ENCODE peak calls at places on chromosomes 6 and 20, in five cellular contexts. A is sigmoid colon, Y is ovary, O is heart left ventricle, R is aorta. C is an unnamed sample. For H3K4me1, the result is how much of the 10 kb centered on the place peaks cover.

GRCh38 chr20:41905186-41905585 is 287.0 kb upstream of the CHD6 start:
- DNase-seq in Y (no peak), A (no peak), R (no peak), O (no peak), C (no peak)

GRCh38 chr6:47669684-47670515 is 28.5 kb upstream of the ADGRF4 start:
- DNase-seq in R (no peak), Y (no peak), O (no peak), A (no peak), C (no peak)

GRCh38 chr6:159466934-159467333 is 226.1 kb downstream of the SOD2 start:
- DNase-seq in O (no peak), A (no peak), Y (no peak), R (no peak), C (no peak)

GRCh38 chr20:17226410-17227198 is at the start of gene PCSK2:
- DNase-seq in A (peak), R (peak), O (peak), Y (peak), C (peak)

GRCh38 chr6:73017473-73017872 is 207.8 kb downstream of the KHDC1L start:
- DNase-seq in A (no peak), R (no peak), O (no peak), Y (no peak), C (no peak)

GRCh38 chr6:4084444-4085328 is 5.7 kb upstream of the FAM217A start:
- DNase-seq in O (no peak), R (no peak), A (no peak), Y (no peak), C (no peak)

GRCh38 chr6:88855521-88856152 is 107.8 kb downstream of the RNGTT start:
- DNase-seq in R (no peak), A (no peak), Y (no peak), O (no peak), C (no peak)

GRCh38 chr6:140811642-140812041 is 1321.1 kb upstream of the GJE1 start:
- DNase-seq in A (no peak), Y (no peak), O (no peak), R (no peak), C (no peak)

GRCh38 chr6:136921521-136921935 is 573 bp upstream of the SLC35D3 start:
- DNase-seq in R (peak), Y (peak), A (no peak), O (peak), C (no peak)

GRCh38 chr20:5067877-5068276 is 51.9 kb downstream of the PCNA start:
- DNase-seq in O (no peak), A (no peak), R (no peak), Y (no peak), C (no peak)

GRCh38 chr6:135995160-135995898 is 143.8 kb downstream of the PDE7B start:
- DNase-seq in Y (no peak), O (no peak), A (no peak), R (no peak), C (no peak)

GRCh38 chr6:75759207-75759606 is 10.2 kb downstream of the MYO6 start:
- DNase-seq in R (no peak), O (no peak), A (no peak), Y (no peak), C (no peak)

GRCh38 chr20:2873747-2874041 is 413 bp downstream of the PTPRA start:
- DNase-seq in Y (no peak), R (peak), O (peak), A (no peak), C (peak)

GRCh38 chr20:20463933-20464374 is 96.0 kb downstream of the INSM1 start:
- DNase-seq in A (no peak), Y (no peak), O (no peak), R (no peak), C (no peak)

GRCh38 chr6:87151786-87152527 is 3.4 kb upstream of the ZNF292 start:
- DNase-seq in A (peak), Y (peak), O (peak), R (peak), C (peak)

GRCh38 chr6:10217111-10217510 is 197.8 kb downstream of the TFAP2A start:
- DNase-seq in A (no peak), O (no peak), Y (no peak), R (no peak), C (no peak)

GRCh38 chr6:17394192-17394611 is 807 bp downstream of the CAP2 start:
- DNase-seq in R (peak), O (no peak), Y (peak), A (peak), C (peak)

GRCh38 chr6:110476046-110476849 is at the start of gene SLC22A16:
- DNase-seq in Y (peak), R (no peak), O (peak), A (no peak), C (no peak)

GRCh38 chr6:48979085-48979484 is 484.0 kb downstream of the MMUT start:
- DNase-seq in O (no peak), A (no peak), R (no peak), Y (no peak), C (no peak)

GRCh38 chr6:43303751-43304331 is 4.8 kb downstream of the CRIP3 start:
- DNase-seq in R (no peak), Y (no peak), A (no peak), O (no peak), C (no peak)

GRCh38 chr20:32963176-32963575 is 41.1 kb downstream of the SUN5 start:
- DNase-seq in R (peak), A (peak), Y (no peak), O (no peak), C (peak)

GRCh38 chr6:45479834-45480696 is 102.3 kb upstream of the SUPT3H start:
- DNase-seq in R (no peak), Y (no peak), A (no peak), O (no peak), C (no peak)

GRCh38 chr6:144675231-144675861 is 390.2 kb downstream of the UTRN start:
- DNase-seq in Y (no peak), O (no peak), R (no peak), A (no peak), C (peak)

GRCh38 chr6:142680308-142680707 is 264.7 kb downstream of the HIVEP2 start:
- DNase-seq in A (no peak), O (no peak), Y (no peak), R (peak), C (no peak)

GRCh38 chr6:22906091-22906549 is 336.8 kb downstream of the HDGFL1 start:
- DNase-seq in O (no peak), Y (no peak), R (no peak), A (no peak), C (no peak)

GRCh38 chr6:79686698-79687309 is 55.7 kb downstream of the SH3BGRL2 start:
- DNase-seq in A (no peak), Y (no peak), R (no peak), O (no peak), C (peak)

DNA sequence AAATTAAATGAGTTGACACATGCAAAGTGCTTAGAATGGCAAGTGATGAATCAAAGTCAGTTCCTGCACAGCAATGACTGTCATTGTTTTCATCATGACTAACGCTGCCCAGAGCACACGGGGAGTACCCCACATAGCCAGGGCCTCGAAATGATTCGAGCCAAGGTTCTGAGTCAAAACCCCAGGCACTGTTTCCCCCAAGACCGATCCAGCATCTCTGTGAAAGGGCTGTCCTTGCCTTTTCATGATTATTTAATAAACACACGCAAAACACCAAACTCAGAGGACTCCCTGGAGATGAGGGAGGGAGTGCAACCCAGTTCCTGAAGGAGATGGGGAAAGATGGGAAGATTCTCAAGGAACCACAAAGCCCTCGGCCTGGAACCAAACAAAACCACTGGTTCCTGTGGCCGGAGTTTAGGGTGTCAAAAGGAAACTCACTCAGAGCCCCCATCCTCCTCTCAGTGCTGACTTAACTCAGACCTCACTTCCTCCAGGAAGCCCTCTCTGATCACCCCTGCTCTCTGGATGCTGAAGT is 3.8 kb downstream of the PREX1 start:
- DNase-seq in O (no peak), A (no peak), R (peak), Y (no peak), C (no peak)
- H3K4me3 ChIP-seq in O (no peak), A (peak), R (no peak), Y (no peak), C (no peak)

GRCh38 chr6:108690326-108691000 is 129.7 kb downstream of the FOXO3 start:
- DNase-seq in O (no peak), A (no peak), R (no peak), Y (no peak), C (no peak)
- H3K4me1 ChIP-seq in O (under half), A (under half), R (under half), Y (under half), C (under half)

GRCh38 chr6:149483302-149483701 is 1.5 kb downstream of the ZC3H12D start:
- DNase-seq in O (no peak), Y (no peak), A (no peak), R (no peak), C (no peak)

GRCh38 chr6:149478631-149479314 is 6.0 kb downstream of the ZC3H12D start:
- DNase-seq in Y (no peak), A (no peak), O (no peak), R (no peak), C (no peak)

GRCh38 chr6:149482542-149483261 is 2.1 kb downstream of the ZC3H12D start:
- DNase-seq in A (no peak), R (no peak), O (no peak), Y (no peak), C (no peak)

GRCh38 chr6:149477544-149477943 is 7.3 kb downstream of the ZC3H12D start:
- DNase-seq in R (no peak), Y (no peak), A (peak), O (no peak), C (no peak)

DNA sequence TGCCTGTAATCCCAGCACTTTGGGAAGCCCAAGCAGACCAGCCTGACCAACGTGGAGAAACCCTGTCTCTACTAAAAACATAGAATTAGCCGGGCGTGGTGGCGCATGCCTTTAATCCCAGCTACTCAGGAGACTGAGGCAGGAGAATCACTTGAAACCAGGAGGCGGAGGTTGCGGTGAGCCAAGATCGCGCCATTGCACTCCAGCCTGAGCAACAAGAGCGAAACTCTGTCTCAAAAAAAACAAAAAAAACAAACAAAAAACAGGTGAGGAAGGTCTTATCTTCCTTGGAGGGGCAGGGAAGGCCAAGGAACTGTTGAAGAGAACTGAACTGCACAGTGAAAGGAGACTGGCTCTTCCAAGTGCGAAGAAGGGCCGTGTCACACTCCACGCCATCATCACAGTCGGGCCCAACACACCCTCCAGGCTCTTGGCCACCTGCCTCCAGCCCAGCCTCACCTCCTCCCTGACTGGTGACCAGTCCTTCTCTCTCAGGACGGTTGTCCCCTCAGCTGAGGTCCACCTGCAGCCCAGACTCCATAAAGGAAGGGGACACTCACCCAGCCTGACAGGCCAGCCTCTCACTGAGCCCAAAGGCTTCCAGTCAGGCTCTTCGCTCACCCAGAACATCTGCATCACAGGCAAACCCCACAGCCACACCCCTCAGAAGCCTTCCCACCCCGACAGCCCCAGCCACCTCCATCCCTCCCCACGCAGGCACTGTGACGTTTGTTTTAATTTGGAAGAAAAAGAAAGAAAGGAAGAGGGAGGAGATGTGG is 4.1 kb downstream of the ZC3H12D start:
- DNase-seq in R (no peak), O (no peak), Y (no peak), A (no peak), C (no peak)
- H3K4me3 ChIP-seq in R (no peak), O (no peak), Y (no peak), A (no peak), C (no peak)

GRCh38 chr6:1231941-1232340 is 80.0 kb upstream of the FOXQ1 start:
- DNase-seq in Y (no peak), A (no peak), R (no peak), O (no peak), C (no peak)

GRCh38 chr6:1232578-1232977 is 79.3 kb upstream of the FOXQ1 start:
- DNase-seq in Y (no peak), A (no peak), O (no peak), R (no peak), C (no peak)

GRCh38 chr6:1229808-1230207 is 82.1 kb upstream of the FOXQ1 start:
- DNase-seq in Y (no peak), R (no peak), O (no peak), A (no peak), C (no peak)

GRCh38 chr6:1230281-1230680 is 81.6 kb upstream of the FOXQ1 start:
- DNase-seq in A (no peak), Y (no peak), R (no peak), O (no peak), C (no peak)

GRCh38 chr6:1230689-1231605 is 81.0 kb upstream of the FOXQ1 start:
- DNase-seq in R (no peak), Y (no peak), A (no peak), O (no peak), C (no peak)
- H3K4me1 ChIP-seq in R (under half), Y (under half), A (under half), O (under half), C (under half)

DNA sequence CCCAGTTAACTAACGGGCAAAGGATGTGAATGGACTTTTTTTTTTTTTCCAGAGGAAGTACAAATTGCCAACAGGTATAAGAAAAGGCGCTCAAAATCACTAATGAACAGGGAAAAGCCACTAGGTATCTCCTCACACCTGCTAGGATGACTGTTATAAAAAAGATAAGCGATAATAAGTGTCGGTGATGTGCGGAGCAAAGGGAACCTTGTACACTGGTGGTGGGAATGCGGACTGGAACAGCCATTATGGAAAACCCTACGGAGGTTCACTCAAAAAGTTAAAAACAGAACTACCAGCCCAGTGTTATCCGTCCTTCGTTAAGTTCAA is 787 bp upstream of the RAB32 start:
- DNase-seq in A (no peak), O (no peak), R (no peak), Y (no peak), C (no peak)
- H3K4me3 ChIP-seq in A (peak), O (peak), R (peak), Y (peak), C (peak)

GRCh38 chr6:158009935-158010585 is 28.4 kb downstream of the SYNJ2 start:
- DNase-seq in A (peak), R (peak), Y (no peak), O (no peak), C (peak)

GRCh38 chr6:158011478-158011920 is 29.8 kb downstream of the SYNJ2 start:
- DNase-seq in O (no peak), R (no peak), A (no peak), Y (no peak), C (no peak)

GRCh38 chr6:158008894-158009891 is 27.5 kb downstream of the SYNJ2 start:
- DNase-seq in A (peak), O (no peak), R (peak), Y (peak), C (no peak)

GRCh38 chr6:158011980-158012566 is 30.4 kb downstream of the SYNJ2 start:
- DNase-seq in Y (no peak), A (peak), R (peak), O (no peak), C (peak)

GRCh38 chr6:158010591-158011477 is 29.2 kb downstream of the SYNJ2 start:
- DNase-seq in A (peak), Y (no peak), O (no peak), R (peak), C (no peak)
- H3K4me1 ChIP-seq in A (under half), Y (under half), O (under half), R (under half), C (under half)

GRCh38 chr6:7727951-7728854 is 2.3 kb downstream of the BMP6 start:
- DNase-seq in R (peak), A (no peak), Y (peak), O (no peak), C (peak)
- H3K4me3 ChIP-seq in R (peak), A (peak), Y (peak), O (peak), C (no peak)

DNA sequence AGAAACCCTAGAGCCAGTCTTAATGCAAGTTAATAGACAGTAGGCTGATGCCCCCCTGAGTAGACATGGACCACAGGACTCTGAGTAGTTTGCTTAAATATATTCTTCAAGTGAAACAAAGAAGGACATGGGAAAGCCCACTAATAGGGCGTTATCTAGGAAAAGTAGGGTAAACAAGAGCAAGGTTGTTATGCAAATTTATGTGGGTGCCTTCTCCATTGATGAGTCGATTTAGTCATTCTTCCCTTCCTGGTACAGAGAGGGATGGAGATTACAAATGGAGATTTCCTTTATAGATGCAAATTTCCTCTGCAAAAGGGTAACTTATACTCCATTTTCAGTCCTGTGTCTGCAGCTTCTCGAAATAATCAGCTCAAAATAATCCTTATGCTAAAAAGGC is 262.0 kb downstream of the CD83 start:
- DNase-seq in R (no peak), A (no peak), O (no peak), Y (no peak), C (no peak)
- H3K4me1 ChIP-seq in R (under half), A (under half), O (under half), Y (under half), C (under half)

GRCh38 chr20:38162149-38162548 is 2.9 kb downstream of the TGM2 start:
- DNase-seq in Y (no peak), O (no peak), R (peak), A (peak), C (no peak)
- H3K4me3 ChIP-seq in Y (no peak), O (peak), R (no peak), A (no peak), C (no peak)

C was measured in mucosa of descending colon.